ENCODE peak calls at places on chromosomes 3 and 15, in four cellular contexts. H is adrenal gland, V is GM23248, E is 8988T. P is an unnamed sample.
A peak's percentile ranks its signal among the peaks of the same experiment; 100 is the strongest.

GRCh38 chr15:84748274-84749110 is at the start of gene ZNF592:
- DNase-seq in H (peak; percentile 83), V (peak; percentile 88), E (peak; percentile 59), P (peak; percentile 84)

GRCh38 chr15:68114356-68114755 is 60.2 kb downstream of the PIAS1 start:
- DNase-seq in H (no peak), V (peak; percentile 68), E (no peak), P (no peak)

GRCh38 chr3:197809356-197810020 is 18.4 kb downstream of the LRCH3 start:
- DNase-seq in H (no peak), V (peak; percentile 91), E (no peak), P (no peak)

GRCh38 chr3:12934431-12934830 is 93.1 kb upstream of the RPL32 start:
- DNase-seq in H (peak; percentile 95), V (peak; percentile 53), E (no peak), P (no peak)

GRCh38 chr15:60370105-60370803 is 27.5 kb downstream of the ANXA2 start:
- DNase-seq in H (peak; percentile 46), V (peak; percentile 76), E (no peak), P (no peak)

GRCh38 chr3:149018247-149018646 is 26.9 kb downstream of the GYG1 start:
- DNase-seq in H (no peak), V (peak; percentile 78), E (no peak), P (no peak)

GRCh38 chr3:130935761-130936160 is 41.9 kb downstream of the ATP2C1 start:
- DNase-seq in H (no peak), V (peak; percentile 80), E (no peak), P (no peak)

GRCh38 chr3:183298708-183299153 is 45.7 kb downstream of the B3GNT5 start:
- DNase-seq in H (peak; percentile 42), V (peak; percentile 95), E (no peak), P (no peak)

GRCh38 chr15:58115692-58116091 is 22.5 kb upstream of the AQP9 start:
- DNase-seq in H (no peak), V (peak; percentile 33), E (peak; percentile 4), P (no peak)

GRCh38 chr15:90191795-90192494 is 9.2 kb upstream of the SEMA4B start:
- DNase-seq in H (peak; percentile 93), V (no peak), E (no peak), P (no peak)

GRCh38 chr15:40289140-40289775 is 6.4 kb upstream of the ANKRD63 start:
- DNase-seq in H (no peak), V (no peak), E (no peak), P (no peak)

GRCh38 chr3:128242818-128243601 is 89.7 kb downstream of the EEFSEC start:
- DNase-seq in H (no peak), V (peak; percentile 12), E (no peak), P (no peak)

GRCh38 chr15:51536965-51537574 is 85.5 kb downstream of the DMXL2 start:
- DNase-seq in H (no peak), V (peak; percentile 56), E (no peak), P (no peak)

GRCh38 chr3:133054572-133054971 is 16.4 kb downstream of the TMEM108 start:
- DNase-seq in H (no peak), V (no peak), E (no peak), P (no peak)

GRCh38 chr15:40990789-40991188 is 37.5 kb downstream of the CHAC1 start:
- DNase-seq in H (no peak), V (no peak), E (no peak), P (no peak)

GRCh38 chr15:48693474-48693873 is 48.0 kb upstream of the FBN1 start:
- DNase-seq in H (no peak), V (peak; percentile 85), E (no peak), P (no peak)

GRCh38 chr3:48268381-48268935 is 27.6 kb downstream of the ZNF589 start:
- DNase-seq in H (no peak), V (no peak), E (no peak), P (no peak)

GRCh38 chr15:85504739-85505676 is 124.6 kb downstream of the AKAP13 start:
- DNase-seq in H (peak; percentile 32), V (peak; percentile 73), E (no peak), P (no peak)

GRCh38 chr3:188706599-188706998 is 465.2 kb upstream of the TPRG1 start:
- DNase-seq in H (no peak), V (peak; percentile 38), E (no peak), P (no peak)

GRCh38 chr3:73558399-73559075 is 66.2 kb downstream of the PDZRN3 start:
- DNase-seq in H (peak; percentile 53), V (peak; percentile 53), E (no peak), P (no peak)

GRCh38 chr3:46471371-46471914 is 6.7 kb upstream of the LTF start:
- DNase-seq in H (no peak), V (no peak), E (no peak), P (no peak)

GRCh38 chr3:133296315-133296917 is 103.4 kb upstream of the BFSP2 start:
- DNase-seq in H (no peak), V (no peak), E (no peak), P (no peak)

GRCh38 chr3:99843590-99844260 is 26.1 kb downstream of the CMSS1 start:
- DNase-seq in H (no peak), V (peak; percentile 45), E (no peak), P (no peak)

GRCh38 chr15:29043731-29044485 is 158.1 kb downstream of the APBA2 start:
- DNase-seq in H (no peak), V (no peak), E (no peak), P (no peak)

GRCh38 chr15:94670436-94671034 is 439.2 kb downstream of the MCTP2 start:
- DNase-seq in H (no peak), V (peak; percentile 60), E (no peak), P (no peak)

GRCh38 chr3:120196333-120196732 is 88.7 kb downstream of the GPR156 start:
- DNase-seq in H (no peak), V (no peak), E (no peak), P (no peak)

GRCh38 chr3:37481986-37482385 is 307.6 kb upstream of the LRRFIP2 start:
- DNase-seq in H (no peak), V (no peak), E (no peak), P (no peak)

GRCh38 chr3:186519021-186519658 is 25.0 kb downstream of the CRYGS start:
- DNase-seq in H (no peak), V (no peak), E (no peak), P (no peak)

GRCh38 chr3:151210676-151211381 is 7.8 kb upstream of the GPR171 start:
- DNase-seq in H (no peak), V (peak; percentile 12), E (no peak), P (no peak)

GRCh38 chr3:835096-835495 is 257.7 kb upstream of the CNTN6 start:
- DNase-seq in H (no peak), V (no peak), E (no peak), P (no peak)

GRCh38 chr15:64456634-64457108 is 3.7 kb upstream of the ZNF609 start:
- DNase-seq in H (no peak), V (no peak), E (no peak), P (no peak)